ENCODE peak calls at places on chromosome 19, in four cellular contexts. X, R, M and I are unnamed samples. For H3K27me3, the result is how much of the 10 kb centered on the place peaks cover.

GRCh38 chr19:46470376-46470775 is 987 bp downstream of the PNMA8A start:
- DNase-seq in X (no peak), R (no peak), M (no peak), I (no peak)

GRCh38 chr19:15394426-15394825 is 14.8 kb upstream of the AKAP8 start:
- DNase-seq in X (no peak), R (no peak), M (no peak), I (no peak)

GRCh38 chr19:1133471-1133929 is 29.7 kb downstream of the GPX4 start:
- DNase-seq in X (no peak), R (no peak), M (no peak), I (no peak)

GRCh38 chr19:14053032-14053431 is 8.8 kb downstream of the PALM3 start:
- DNase-seq in X (no peak), R (no peak), M (no peak), I (no peak)

GRCh38 chr19:5690955-5691204 is 785 bp downstream of the RPL36 start:
- DNase-seq in X (no peak), R (no peak), M (no peak), I (no peak)

GRCh38 chr19:55495646-55496349 is 7.6 kb downstream of the SSC5D start:
- DNase-seq in X (no peak), R (no peak), M (no peak), I (no peak)

GRCh38 chr19:12567951-12568350 is 16.7 kb upstream of the ZNF564 start:
- DNase-seq in X (no peak), R (no peak), M (no peak), I (no peak)

GRCh38 chr19:33392341-33393285 is 19.1 kb downstream of the CEBPG start:
- DNase-seq in X (peak), R (peak), M (peak), I (no peak)

GRCh38 chr19:45035755-45036154 is 3.1 kb upstream of the CLASRP start:
- DNase-seq in X (no peak), R (no peak), M (no peak), I (no peak)

GRCh38 chr19:29873024-29873800 is 61.4 kb downstream of the CCNE1 start:
- DNase-seq in X (peak), R (peak), M (peak), I (peak)

GRCh38 chr19:13252569-13253335 is 102.5 kb downstream of the IER2 start:
- DNase-seq in X (no peak), R (no peak), M (no peak), I (no peak)

GRCh38 chr19:9797871-9798270 is 21.0 kb downstream of the FBXL12 start:
- DNase-seq in X (no peak), R (no peak), M (no peak), I (no peak)

GRCh38 chr19:56162258-56162657 is 13.6 kb upstream of the GALP start:
- DNase-seq in X (no peak), R (no peak), M (no peak), I (no peak)

GRCh38 chr19:15962319-15962718 is 13.5 kb downstream of the OR10H4 start:
- DNase-seq in X (no peak), R (no peak), M (no peak), I (no peak)

GRCh38 chr19:38020331-38020730 is 113.3 kb downstream of the SIPA1L3 start:
- DNase-seq in X (no peak), R (no peak), M (no peak), I (no peak)

GRCh38 chr19:14614099-14614412 is 31.2 kb downstream of the CLEC17A start:
- DNase-seq in X (no peak), R (no peak), M (no peak), I (no peak)

GRCh38 chr19:29467824-29468401 is 57.9 kb upstream of the VSTM2B start:
- DNase-seq in X (no peak), R (no peak), M (peak), I (no peak)

GRCh38 chr19:37635076-37636056 is 19.9 kb downstream of the ZFP30 start:
- DNase-seq in X (no peak), R (no peak), M (no peak), I (no peak)

GRCh38 chr19:41994994-41995958 is 1.2 kb upstream of the ATP1A3 start:
- DNase-seq in X (no peak), R (no peak), M (no peak), I (no peak)

GRCh38 chr19:6026390-6026897 is 48.5 kb upstream of the RANBP3 start:
- DNase-seq in X (no peak), R (peak), M (no peak), I (no peak)

GRCh38 chr19:35167251-35168119 is 12.9 kb downstream of the FXYD5 start:
- DNase-seq in X (no peak), R (no peak), M (no peak), I (no peak)

GRCh38 chr19:45424191-45425058 is 708 bp upstream of the ERCC1 start:
- DNase-seq in X (peak), R (peak), M (no peak), I (peak)

GRCh38 chr19:42488783-42489521 is 39.3 kb downstream of the CEACAM1 start:
- DNase-seq in X (no peak), R (no peak), M (no peak), I (no peak)

GRCh38 chr19:6577410-6578125 is 13.4 kb downstream of the CD70 start:
- DNase-seq in X (no peak), R (no peak), M (no peak), I (peak)

GRCh38 chr19:39408392-39409206 is 2.0 kb downstream of the ZFP36 start:
- DNase-seq in X (no peak), R (peak), M (no peak), I (no peak)

GRCh38 chr19:39409886-39410619 is 2.4 kb upstream of the PLEKHG2 start:
- DNase-seq in X (peak), R (peak), M (no peak), I (peak)

GRCh38 chr19:39410620-39411005 is 1.9 kb upstream of the PLEKHG2 start:
- DNase-seq in X (no peak), R (no peak), M (no peak), I (no peak)

GRCh38 chr19:39407644-39408391 is 1.2 kb downstream of the ZFP36 start:
- DNase-seq in X (peak), R (peak), M (no peak), I (peak)

GRCh38 chr19:39409207-39409885 is 2.7 kb downstream of the ZFP36 start:
- DNase-seq in X (peak), R (peak), M (no peak), I (peak)
- H3K4me3 ChIP-seq in X (peak), R (peak), M (peak), I (peak)

DNA sequence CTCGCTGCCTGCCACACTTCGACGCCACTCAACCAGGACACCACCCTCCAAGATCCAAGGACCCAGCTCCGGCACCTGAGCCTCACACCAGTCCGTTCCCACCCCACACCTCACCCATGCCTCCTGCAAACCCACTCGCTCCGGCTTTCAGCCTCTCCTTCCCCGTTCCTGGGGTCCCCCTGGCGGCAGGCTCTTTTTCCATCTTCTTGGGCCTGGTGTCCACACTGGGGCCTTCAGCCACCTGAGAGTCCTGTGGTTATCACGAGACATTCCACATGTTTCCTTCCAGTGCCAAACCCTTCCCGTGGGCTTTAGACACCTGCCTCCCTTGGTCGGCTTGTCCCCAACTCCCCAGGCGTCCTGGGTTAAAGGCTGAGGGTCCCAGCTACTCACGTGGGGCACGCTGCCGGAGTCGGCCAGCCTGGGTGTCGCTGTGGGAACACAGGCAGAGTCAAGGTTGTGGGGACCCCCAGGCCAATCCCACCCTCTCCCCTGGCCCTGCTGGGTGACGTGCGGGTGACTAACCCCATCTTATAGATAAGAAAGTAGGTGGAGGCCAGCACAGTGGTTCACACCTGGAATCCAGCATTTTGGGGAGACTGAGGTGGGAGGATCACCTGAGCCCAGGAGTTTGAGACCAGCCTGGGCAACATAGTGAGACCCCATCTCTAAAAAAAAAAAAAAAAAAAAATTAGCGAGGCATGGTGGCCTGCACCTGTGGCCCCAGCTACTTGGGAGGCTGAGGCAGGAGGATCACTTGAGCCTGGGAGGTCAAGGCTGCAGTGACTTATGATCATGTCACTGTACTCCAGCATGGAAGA is 2.0 kb downstream of the JSRP1 start:
- DNase-seq in X (no peak), R (no peak), M (no peak), I (no peak)
- H3K27me3 ChIP-seq in X (half or more), R (under half), M (under half), I (under half)

GRCh38 chr19:4065430-4066175 is 1.1 kb downstream of the ZBTB7A start:
- DNase-seq in X (peak), R (peak), M (peak), I (peak)
- H3K4me3 ChIP-seq in X (peak), R (peak), M (peak), I (peak)

GRCh38 chr19:23321953-23322549 is 71.9 kb upstream of the ZNF724 start:
- DNase-seq in X (no peak), R (no peak), M (no peak), I (no peak)
- H3K27me3 ChIP-seq in X (under half), R (under half), M (under half), I (under half)

GRCh38 chr19:52170863-52171320 is 529 bp downstream of the ZNF836 start:
- DNase-seq in X (peak), R (peak), M (no peak), I (no peak)
- H3K4me3 ChIP-seq in X (peak), R (peak), M (peak), I (peak)

GRCh38 chr19:50437862-50438449 is 5.3 kb downstream of the MYBPC2 start:
- DNase-seq in X (no peak), R (no peak), M (no peak), I (no peak)
- H3K27me3 ChIP-seq in X (under half), R (under half), M (under half), I (under half)

GRCh38 chr19:18161691-18162039 is 8.7 kb downstream of the PIK3R2 start:
- DNase-seq in X (no peak), R (no peak), M (peak), I (no peak)
- H3K4me3 ChIP-seq in X (peak), R (peak), M (peak), I (no peak)

GRCh38 chr19:18385675-18386542 is at the start of gene GDF15:
- DNase-seq in X (peak), R (peak), M (no peak), I (peak)
- H3K27me3 ChIP-seq in X (under half), R (under half), M (under half), I (under half)